ENCODE peak calls at places on chromosomes 12 and 14, in nine cellular contexts. R is neuronal stem cell, T is endothelial cell of umbilical vein, B is HCT116, X is mammary epithelial cell, F is colonic mucosa, A is GM23248, Z is HepG2, J is neural progenitor cell. G is an unnamed sample.

GRCh38 chr14:31578266-31578665 is 17.1 kb downstream of the NUBPL start:
- DNase-seq in R (no peak), T (no peak), B (no peak), X (no peak), F (no peak), A (peak; percentile 13), Z (no peak), J (no peak), G (peak; percentile 13)

GRCh38 chr14:105199093-105199492 is 18.0 kb upstream of the NUDT14 start:
- DNase-seq in R (no peak), T (peak; percentile 81), B (no peak), X (no peak), F (no peak), A (no peak), Z (no peak), J (no peak), G (no peak)

GRCh38 chr14:72745991-72746980 is 147.6 kb downstream of the DPF3 start:
- DNase-seq in R (no peak), T (no peak), B (no peak), X (peak; percentile 37), F (peak; percentile 13), A (peak; percentile 89), Z (no peak), J (no peak), G (peak; percentile 88)

GRCh38 chr12:41436076-41436475 is 248.0 kb downstream of the PDZRN4 start:
- DNase-seq in R (no peak), T (no peak), B (no peak), X (no peak), F (no peak), A (no peak), Z (no peak), J (no peak), G (no peak)

GRCh38 chr14:98593361-98593761 is 678.6 kb downstream of the BCL11B start:
- DNase-seq in R (peak; percentile 75), T (no peak), B (no peak), X (no peak), F (no peak), A (no peak), Z (no peak), J (peak; percentile 81), G (no peak)

GRCh38 chr12:47087088-47087688 is 7.4 kb upstream of the AMIGO2 start:
- DNase-seq in R (no peak), T (peak; percentile 69), B (no peak), X (no peak), F (no peak), A (no peak), Z (no peak), J (no peak), G (peak; percentile 49)

GRCh38 chr12:89779090-89779489 is 70.5 kb upstream of the ATP2B1 start:
- DNase-seq in R (no peak), T (no peak), B (no peak), X (peak; percentile 62), F (no peak), A (no peak), Z (no peak), J (no peak), G (no peak)

GRCh38 chr12:57632898-57633825 is at the start of gene B4GALNT1:
- DNase-seq in R (peak; percentile 76), T (peak; percentile 61), B (peak; percentile 46), X (peak; percentile 47), F (peak; percentile 33), A (peak; percentile 86), Z (no peak), J (peak; percentile 89), G (peak; percentile 89)

GRCh38 chr12:55681142-55682077 is 26.3 kb downstream of the ITGA7 start:
- DNase-seq in R (peak; percentile 57), T (peak; percentile 44), B (peak; percentile 87), X (peak; percentile 43), F (peak; percentile 90), A (peak; percentile 76), Z (peak; percentile 92), J (peak; percentile 89), G (peak; percentile 49)

GRCh38 chr12:39647383-39647782 is 27.8 kb upstream of the ABCD2 start:
- DNase-seq in R (no peak), T (no peak), B (no peak), X (no peak), F (no peak), A (no peak), Z (no peak), J (no peak), G (no peak)

GRCh38 chr14:99248761-99249171 is 23.2 kb downstream of the BCL11B start:
- DNase-seq in R (no peak), T (no peak), B (no peak), X (no peak), F (no peak), A (no peak), Z (no peak), J (no peak), G (no peak)

DNA sequence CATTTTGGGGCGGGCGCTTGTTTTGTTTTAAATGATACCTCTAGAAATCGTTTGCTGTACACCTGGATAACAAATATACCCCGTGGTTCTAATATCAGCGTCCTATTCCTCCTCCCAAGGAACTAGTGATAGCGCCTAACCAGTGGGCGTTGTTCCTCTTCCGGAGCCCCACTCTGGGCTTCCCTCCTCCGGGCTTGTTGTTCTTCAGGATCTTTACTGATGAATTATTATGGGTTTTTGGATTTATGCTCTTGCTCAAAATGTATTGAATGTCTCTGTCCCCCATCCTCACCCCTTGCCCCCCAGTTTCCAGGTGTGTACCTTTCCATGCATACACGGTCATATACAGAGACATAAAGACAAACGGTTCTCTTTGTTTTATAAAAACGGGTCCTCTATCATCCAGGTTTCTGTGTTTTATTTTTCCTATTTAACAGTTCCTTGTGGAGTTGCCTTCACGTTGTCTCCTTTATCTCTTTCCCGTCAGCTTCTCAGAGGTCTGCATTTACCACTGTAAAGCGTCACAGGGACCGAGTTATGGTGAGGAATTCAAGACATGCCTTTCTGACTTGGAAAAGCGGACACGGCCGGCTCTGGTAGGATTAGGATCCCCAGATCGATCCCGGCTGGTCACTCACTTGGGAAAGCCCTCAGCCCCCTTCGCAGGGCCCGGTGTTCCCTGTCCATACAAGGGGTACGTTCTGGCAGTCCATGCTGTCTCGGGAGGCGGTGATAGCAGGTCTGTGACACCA is 655 bp upstream of the PLEKHG3 start:
- DNase-seq in R (no peak), T (peak; percentile 10), B (no peak), X (no peak), F (no peak), A (peak; percentile 29), Z (no peak), J (peak; percentile 78), G (no peak)
- H3K27me3 ChIP-seq in R (peaks cover 45% of the 10 kb centered on the region), T (peaks cover 26% of the 10 kb centered on the region), B (no peaks in the 10 kb centered on the region), X (no peaks in the 10 kb centered on the region), F (no peaks in the 10 kb centered on the region), A (peaks cover 11% of the 10 kb centered on the region), Z (no peaks in the 10 kb centered on the region), J (peaks cover 21% of the 10 kb centered on the region), G (peaks cover 40% of the 10 kb centered on the region)

DNA sequence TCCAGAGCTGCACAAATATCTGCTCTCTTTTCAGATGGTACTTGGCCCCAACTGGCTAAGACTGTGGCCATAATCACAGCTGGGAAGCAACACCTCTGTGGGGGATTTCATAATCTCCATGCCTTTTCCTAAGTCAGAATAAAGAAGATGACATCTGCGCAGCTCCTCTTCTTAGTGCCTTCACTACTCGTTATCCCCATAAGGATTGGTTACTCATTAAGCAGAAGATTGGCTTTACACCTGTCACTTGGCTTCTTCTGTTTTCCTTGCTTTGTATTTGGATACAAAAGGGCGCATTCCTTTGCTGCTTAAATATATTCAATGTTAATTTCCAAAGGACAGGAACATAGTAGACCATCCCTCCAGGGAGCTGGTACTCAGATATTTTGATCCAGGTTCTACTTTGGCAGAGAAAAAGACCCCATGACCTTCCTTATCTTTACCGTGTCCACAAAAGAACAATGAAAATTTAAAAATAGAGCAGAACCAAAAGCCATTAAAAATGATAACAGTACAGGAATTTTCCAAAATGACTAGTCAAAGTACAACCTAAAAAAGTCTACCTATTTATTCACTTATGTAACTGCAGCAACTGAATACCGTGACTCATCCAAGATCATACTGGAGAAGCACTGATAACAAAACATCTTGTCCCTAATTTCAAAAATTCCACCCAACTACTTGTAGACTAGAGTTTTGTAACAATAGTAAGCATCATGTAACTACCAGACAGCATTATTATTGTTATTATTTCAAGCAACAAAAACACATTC is 352.3 kb upstream of the TMPO start:
- DNase-seq in R (peak; percentile 27), T (no peak), B (no peak), X (no peak), F (no peak), A (no peak), Z (no peak), J (peak; percentile 47), G (no peak)
- H3K9ac ChIP-seq in R (no peak overlapping the region), T (no peak overlapping the region), B (no peak overlapping the region), X (no peak overlapping the region), F (no peak overlapping the region), A (no peak overlapping the region), Z (no peak overlapping the region), J (no peak overlapping the region), G (no peak overlapping the region)

DNA sequence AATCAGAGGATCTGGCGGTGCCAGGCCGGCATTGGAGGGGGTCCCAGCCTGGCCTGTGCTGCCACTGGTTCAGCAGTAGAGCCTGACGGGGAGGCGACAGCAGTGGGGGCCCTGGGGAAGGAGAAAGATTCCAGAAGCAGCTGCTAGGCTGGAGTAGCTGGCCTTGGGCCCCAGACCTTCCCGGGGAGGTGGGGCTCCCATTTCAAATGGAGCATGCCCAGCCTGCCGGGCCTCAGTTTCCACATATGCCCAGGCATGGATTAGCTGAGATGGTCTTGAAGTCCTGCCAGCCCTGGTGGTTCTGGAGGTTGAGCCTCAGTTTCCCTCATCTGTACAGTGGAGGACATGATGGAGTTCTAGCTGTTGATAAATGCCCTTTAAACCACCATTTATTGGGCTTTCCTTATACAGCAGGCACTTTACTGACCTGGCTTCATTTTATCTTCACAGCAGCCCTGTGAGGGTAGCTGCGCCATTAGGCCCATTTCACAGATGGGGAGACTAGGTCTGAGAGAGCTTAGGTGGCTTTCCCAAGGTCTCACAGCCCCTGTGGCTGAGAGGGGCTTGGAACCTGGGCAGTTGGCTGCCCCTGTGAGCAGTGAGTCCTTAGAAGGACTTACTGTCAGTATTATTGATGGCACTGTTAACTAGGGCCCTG is 21.8 kb downstream of the SH2B3 start:
- DNase-seq in R (no peak), T (no peak), B (no peak), X (no peak), F (no peak), A (no peak), Z (no peak), J (no peak), G (no peak)
- H3K36me3 ChIP-seq in R (no peaks in the 10 kb centered on the region), T (peaks cover 2% of the 10 kb centered on the region), B (no peaks in the 10 kb centered on the region), X (peaks cover 2% of the 10 kb centered on the region), F (no peaks in the 10 kb centered on the region), A (no peaks in the 10 kb centered on the region), Z (peaks cover 2% of the 10 kb centered on the region), J (no peaks in the 10 kb centered on the region), G (no peaks in the 10 kb centered on the region)

DNA sequence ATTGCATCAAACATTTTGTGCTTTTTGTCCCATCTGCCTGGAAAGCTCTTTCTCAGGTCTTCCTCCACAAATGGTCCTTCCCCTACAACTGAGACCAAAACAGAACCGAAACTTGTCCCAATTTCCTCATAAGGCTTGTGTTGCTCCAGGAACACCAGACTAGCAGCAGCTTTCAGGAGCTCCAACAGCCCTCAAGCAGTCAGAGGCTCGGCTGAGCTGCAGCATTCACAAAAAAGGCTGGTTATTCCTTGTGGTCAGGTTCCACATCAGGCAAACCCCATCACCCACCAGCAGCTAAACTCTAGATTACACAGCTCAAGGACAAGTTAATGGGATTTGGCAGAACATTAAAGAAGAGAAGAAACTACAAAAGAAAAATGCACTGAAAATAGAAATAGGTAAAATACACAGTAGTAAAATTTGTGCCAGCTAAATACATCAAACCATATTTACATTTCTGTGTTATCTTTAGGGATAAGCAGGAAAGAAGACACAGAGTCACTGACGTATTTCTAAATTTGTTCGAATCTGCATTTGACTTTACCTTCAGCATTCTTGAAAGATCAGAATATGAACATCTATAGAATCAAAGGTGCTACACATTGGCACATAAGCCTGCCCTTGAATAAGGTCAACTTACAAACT is 141.2 kb downstream of the STXBP6 start:
- DNase-seq in R (no peak), T (no peak), B (no peak), X (no peak), F (no peak), A (no peak), Z (peak; percentile 86), J (no peak), G (no peak)
- H3K27me3 ChIP-seq in R (no peaks in the 10 kb centered on the region), T (no peaks in the 10 kb centered on the region), B (no peaks in the 10 kb centered on the region), X (no peaks in the 10 kb centered on the region), F (no peaks in the 10 kb centered on the region), A (no peaks in the 10 kb centered on the region), Z (no peaks in the 10 kb centered on the region), J (no peaks in the 10 kb centered on the region), G (no peaks in the 10 kb centered on the region)